ENCODE peak calls at places on chromosomes 11 and 22, in seven cellular contexts. Q is CD4-positive, alpha-beta T cell; X is heart right ventricle; H is A549; T is GM23338; B is endothelial cell; R is PC-3. K is an unnamed sample.

GRCh38 chr11:27406498-27407354 is 43.7 kb upstream of the CCDC34 start:
- DNase-seq in Q (no peak), X (no peak), H (no peak), T (no peak), B (no peak), R (no peak), K (no peak)

GRCh38 chr11:43130616-43131015 is 181.2 kb upstream of the API5 start:
- DNase-seq in Q (no peak), X (peak), H (no peak), T (peak), B (peak), R (no peak), K (no peak)

GRCh38 chr11:88357323-88358039 is 19.9 kb upstream of the CTSC start:
- DNase-seq in Q (no peak), X (no peak), H (no peak), T (no peak), B (no peak), R (peak), K (no peak)

GRCh38 chr11:72684236-72684912 is 10.2 kb upstream of the PDE2A start:
- DNase-seq in Q (peak), X (peak), H (peak), T (peak), B (peak), R (peak), K (peak)

GRCh38 chr11:76663912-76664440 is 6.6 kb downstream of the LRRC32 start:
- DNase-seq in Q (no peak), X (no peak), H (no peak), T (no peak), B (no peak), R (no peak), K (no peak)

GRCh38 chr11:118311518-118311917 is 7.0 kb downstream of the CD3E start:
- DNase-seq in Q (no peak), X (no peak), H (no peak), T (no peak), B (no peak), R (no peak), K (no peak)

GRCh38 chr11:74783241-74783871 is 34.7 kb downstream of the RNF169 start:
- DNase-seq in Q (no peak), X (peak), H (no peak), T (no peak), B (no peak), R (peak), K (no peak)

GRCh38 chr11:103659138-103659734 is 377.2 kb upstream of the DDI1 start:
- DNase-seq in Q (no peak), X (no peak), H (no peak), T (peak), B (peak), R (peak), K (no peak)

GRCh38 chr11:103871923-103872551 is 164.4 kb upstream of the DDI1 start:
- DNase-seq in Q (no peak), X (no peak), H (no peak), T (no peak), B (no peak), R (no peak), K (no peak)

GRCh38 chr11:128814856-128815705 is 52.0 kb downstream of the KCNJ1 start:
- DNase-seq in Q (no peak), X (peak), H (no peak), T (peak), B (peak), R (peak), K (peak)

GRCh38 chr11:31655483-31655882 is 145.9 kb downstream of the ELP4 start:
- DNase-seq in Q (no peak), X (no peak), H (peak), T (no peak), B (no peak), R (peak), K (no peak)

GRCh38 chr22:45319319-45319675 is 9.6 kb downstream of the FAM118A start:
- DNase-seq in Q (no peak), X (no peak), H (no peak), T (peak), B (no peak), R (no peak), K (no peak)

GRCh38 chr11:19162946-19163345 is 38.8 kb downstream of the CSRP3 start:
- DNase-seq in Q (no peak), X (no peak), H (no peak), T (no peak), B (no peak), R (no peak), K (no peak)

GRCh38 chr11:134014502-134014901 is 54.4 kb upstream of the JAM3 start:
- DNase-seq in Q (no peak), X (peak), H (no peak), T (peak), B (peak), R (no peak), K (no peak)
- TF ChIP-seq CTCF in Q (no peak), X (peak), H (no peak), T (peak), B (no peak), R (no peak), K (peak)

GRCh38 chr11:132988381-132988780 is 543.9 kb downstream of the OPCML start:
- DNase-seq in Q (no peak), X (no peak), H (no peak), T (no peak), B (no peak), R (no peak), K (no peak)

GRCh38 chr11:132987936-132988335 is 544.4 kb downstream of the OPCML start:
- DNase-seq in Q (no peak), X (no peak), H (no peak), T (no peak), B (no peak), R (no peak), K (no peak)

GRCh38 chr11:132997396-132997795 is 534.9 kb downstream of the OPCML start:
- DNase-seq in Q (no peak), X (no peak), H (no peak), T (no peak), B (no peak), R (no peak), K (no peak)

GRCh38 chr11:132994038-132994502 is 538.2 kb downstream of the OPCML start:
- DNase-seq in Q (no peak), X (no peak), H (no peak), T (peak), B (no peak), R (no peak), K (no peak)

DNA sequence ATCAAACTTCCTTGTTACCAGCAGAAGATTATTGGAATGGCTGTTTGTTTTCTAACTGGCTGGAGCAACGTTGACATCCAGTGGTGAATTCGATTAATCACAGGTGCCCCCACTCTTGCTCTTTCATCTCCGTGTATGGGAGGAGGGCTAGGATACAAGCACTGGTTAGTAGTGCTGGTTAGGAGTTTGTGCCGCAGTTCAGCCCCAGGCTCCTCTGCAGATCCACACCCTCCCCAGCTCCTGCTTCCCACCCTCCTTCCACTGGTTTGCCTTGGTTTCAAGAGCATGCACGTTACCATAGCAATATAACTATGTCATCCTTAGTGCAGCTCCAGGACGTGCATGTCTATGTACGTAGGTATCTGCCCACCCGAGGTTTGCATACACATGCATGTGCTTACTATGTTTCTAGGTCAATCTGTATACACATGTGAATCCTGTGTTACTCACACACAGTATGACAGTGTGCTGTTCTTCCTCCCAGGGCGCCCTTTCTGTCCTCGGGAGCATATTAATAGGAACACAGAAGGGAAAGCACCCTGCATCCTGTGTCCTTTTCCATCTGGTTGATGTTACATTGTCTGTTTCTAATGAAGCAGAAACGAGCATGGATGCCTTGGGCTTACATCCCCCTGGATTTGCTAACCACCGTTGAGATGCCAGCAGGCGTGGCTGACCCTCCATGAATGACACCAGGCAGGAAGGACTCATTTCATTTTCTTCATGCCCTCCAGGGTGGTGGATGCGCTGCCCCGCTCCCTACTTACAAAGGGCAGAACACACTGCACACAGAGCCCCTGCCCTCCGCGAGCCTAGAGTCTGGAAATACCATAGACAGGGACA is 539.2 kb downstream of the OPCML start:
- DNase-seq in Q (no peak), X (no peak), H (no peak), T (peak), B (peak), R (no peak), K (no peak)
- TF ChIP-seq CTCF in Q (no peak), X (no peak), H (no peak), T (peak), B (no peak), R (no peak), K (no peak)

GRCh38 chr11:1499899-1500298 is 13.3 kb upstream of the MOB2 start:
- DNase-seq in Q (no peak), X (no peak), H (no peak), T (no peak), B (no peak), R (no peak), K (no peak)

GRCh38 chr11:1494650-1495049 is 8.1 kb upstream of the MOB2 start:
- DNase-seq in Q (no peak), X (no peak), H (no peak), T (no peak), B (no peak), R (peak), K (no peak)

GRCh38 chr11:1499261-1499890 is 12.8 kb upstream of the MOB2 start:
- DNase-seq in Q (no peak), X (no peak), H (no peak), T (no peak), B (no peak), R (no peak), K (no peak)

GRCh38 chr11:1498262-1498661 is 11.7 kb upstream of the MOB2 start:
- DNase-seq in Q (no peak), X (no peak), H (no peak), T (no peak), B (no peak), R (no peak), K (no peak)

DNA sequence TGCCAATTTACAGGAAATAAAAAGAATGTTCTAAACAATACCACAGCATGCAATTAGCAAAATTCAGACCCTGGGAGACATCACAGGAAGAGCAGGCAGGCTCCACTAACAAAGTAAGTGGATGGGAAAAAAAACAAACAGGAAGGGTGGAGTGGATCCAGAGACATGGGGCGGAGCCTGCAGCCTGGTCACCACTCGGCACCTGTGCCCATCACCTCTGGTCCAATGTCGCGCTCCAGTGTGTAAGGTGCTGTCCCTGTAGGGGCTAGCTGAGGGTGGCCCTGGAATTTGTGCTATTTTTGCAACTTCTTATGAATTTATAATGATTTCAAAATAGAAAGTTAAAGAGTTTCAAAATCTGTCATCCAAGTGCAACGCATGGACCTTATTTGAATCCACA is 11.0 kb upstream of the MOB2 start:
- DNase-seq in Q (no peak), X (no peak), H (no peak), T (no peak), B (no peak), R (no peak), K (no peak)
- TF ChIP-seq CTCF in Q (no peak), X (no peak), H (no peak), T (no peak), B (no peak), R (no peak), K (no peak)

DNA sequence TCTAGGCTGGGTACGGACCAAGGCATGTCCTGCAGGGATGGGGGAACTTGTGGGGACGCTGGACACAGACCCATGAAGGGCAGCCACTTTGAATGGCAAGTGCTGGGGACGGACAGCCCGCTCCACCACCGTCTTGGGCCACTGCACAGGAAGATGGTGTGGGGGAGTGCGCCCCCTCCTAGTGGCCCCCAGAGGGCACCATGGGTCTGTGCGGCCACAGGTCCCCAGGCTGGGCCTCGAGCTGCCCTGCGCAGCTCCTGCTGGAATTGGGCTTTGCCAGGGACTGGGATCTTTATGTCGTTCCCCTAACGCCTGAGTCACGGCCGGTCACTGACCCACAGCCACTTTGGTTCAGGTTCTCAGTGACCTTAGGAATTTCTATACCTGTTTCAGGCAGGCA is 44.4 kb downstream of the NAT10 start:
- DNase-seq in Q (no peak), X (no peak), H (peak), T (peak), B (peak), R (peak), K (no peak)
- TF ChIP-seq CTCF in Q (no peak), X (peak), H (peak), T (peak), B (no peak), R (peak), K (peak)

GRCh38 chr11:2661173-2662023 is 38.4 kb downstream of the KCNQ1OT1 start:
- DNase-seq in Q (no peak), X (no peak), H (no peak), T (no peak), B (no peak), R (no peak), K (no peak)
- TF ChIP-seq CTCF in Q (no peak), X (no peak), H (no peak), T (no peak), B (no peak), R (no peak), K (no peak)

GRCh38 chr11:69014936-69015549 is 2.0 kb upstream of the MRGPRF start:
- DNase-seq in Q (no peak), X (no peak), H (no peak), T (no peak), B (no peak), R (no peak), K (no peak)
- TF ChIP-seq CTCF in Q (no peak), X (no peak), H (no peak), T (no peak), B (no peak), R (no peak), K (no peak)

DNA sequence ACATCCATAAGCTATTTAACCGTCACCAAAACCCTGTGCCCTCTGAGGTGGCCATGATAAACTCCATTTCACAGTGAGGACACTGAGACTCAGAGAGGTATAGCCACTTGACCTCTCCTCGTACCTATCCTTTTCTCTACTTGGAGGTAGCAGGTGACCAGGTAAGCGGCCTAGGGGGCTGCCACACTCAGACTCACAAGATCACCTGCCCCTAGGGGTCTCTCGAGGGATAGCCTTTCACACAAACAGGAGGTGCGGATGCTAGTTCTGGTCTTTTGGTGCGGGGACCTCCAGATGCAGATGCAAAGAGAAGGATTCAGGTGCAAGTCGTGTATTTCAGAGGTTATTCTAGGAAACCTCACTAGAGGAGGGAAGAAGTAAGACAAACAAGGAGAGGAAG is 14.6 kb downstream of the MS4A18 start:
- DNase-seq in Q (no peak), X (no peak), H (no peak), T (peak), B (no peak), R (no peak), K (no peak)
- TF ChIP-seq CTCF in Q (no peak), X (no peak), H (no peak), T (peak), B (peak), R (no peak), K (peak)

GRCh38 chr11:17498475-17498874 is 21.8 kb upstream of the ABCC8 start:
- DNase-seq in Q (no peak), X (no peak), H (no peak), T (peak), B (no peak), R (peak), K (no peak)
- TF ChIP-seq CTCF in Q (no peak), X (no peak), H (no peak), T (no peak), B (no peak), R (peak), K (peak)

GRCh38 chr11:12871788-12872321 is 137.3 kb upstream of the RASSF10 start:
- DNase-seq in Q (no peak), X (no peak), H (no peak), T (no peak), B (no peak), R (peak), K (no peak)

GRCh38 chr11:12865871-12866595 is 143.1 kb upstream of the RASSF10 start:
- DNase-seq in Q (no peak), X (no peak), H (no peak), T (no peak), B (no peak), R (no peak), K (no peak)

GRCh38 chr11:12871251-12871650 is 137.9 kb upstream of the RASSF10 start:
- DNase-seq in Q (no peak), X (no peak), H (no peak), T (no peak), B (no peak), R (no peak), K (no peak)

GRCh38 chr11:12867531-12867930 is 141.6 kb upstream of the RASSF10 start:
- DNase-seq in Q (no peak), X (no peak), H (no peak), T (no peak), B (no peak), R (no peak), K (no peak)

DNA sequence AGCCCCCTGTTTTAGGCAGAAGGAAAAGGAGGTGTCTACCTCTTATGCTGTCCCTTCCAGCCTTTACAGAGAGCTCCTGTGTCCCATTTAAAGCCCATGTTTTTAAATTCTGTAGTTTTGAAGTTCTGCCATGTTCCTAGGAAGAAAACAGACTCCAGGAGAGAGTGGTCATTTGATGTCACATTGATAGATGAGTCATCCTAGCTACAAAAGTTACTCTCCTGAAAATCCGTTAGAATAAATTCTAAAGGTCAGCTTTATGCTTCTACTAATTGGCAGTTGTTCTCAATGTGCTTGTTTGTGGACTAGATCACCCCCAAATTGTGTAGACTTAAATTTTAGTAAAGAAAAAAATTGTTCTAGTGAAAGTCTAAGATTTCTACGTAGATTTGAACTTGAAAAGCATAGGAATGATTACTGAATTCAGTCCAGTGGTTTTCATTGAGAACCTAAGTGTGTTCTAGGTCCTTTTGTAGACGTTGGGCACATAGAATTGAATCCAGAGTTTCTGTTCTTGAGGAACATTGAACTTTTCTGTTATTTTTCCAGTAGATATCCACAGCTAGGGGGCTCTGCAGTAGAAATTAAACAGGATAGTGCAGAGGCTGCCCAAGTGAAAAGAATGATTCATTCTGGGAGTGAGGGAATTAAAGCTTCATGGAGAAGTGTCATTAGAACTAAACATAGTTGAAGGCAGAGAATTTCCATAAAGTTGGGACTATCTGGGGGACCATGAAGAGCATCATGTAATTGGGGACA is 140.6 kb upstream of the RASSF10 start:
- DNase-seq in Q (no peak), X (no peak), H (no peak), T (no peak), B (no peak), R (peak), K (no peak)
- TF ChIP-seq CTCF in Q (no peak), X (peak), H (peak), T (peak), B (no peak), R (peak), K (peak)